ENCODE peak calls at places on chromosomes 13 and 19, in five cellular contexts. One of them, this sample, is unnamed.
A peak's percentile ranks its signal among the peaks of the same experiment; 100 is the strongest.

GRCh38 chr13:106986687-106987434 is 418.9 kb upstream of the ARGLU1 start:
- DNase-seq in neural crest cell: no peak
- DNase-seq in transverse colon: no peak
- DNase-seq in epithelial cell of esophagus: no peak
- DNase-seq in AG04449: no peak
- DNase-seq in this sample: peak; percentile 18

GRCh38 chr19:40831502-40832430 is 18.5 kb downstream of the CYP2A6 start:
- DNase-seq in neural crest cell: no peak
- DNase-seq in transverse colon: peak; percentile 55
- DNase-seq in epithelial cell of esophagus: peak; percentile 88
- DNase-seq in AG04449: peak; percentile 97
- DNase-seq in this sample: peak; percentile 100

GRCh38 chr19:52291781-52292180 is 5.2 kb upstream of the ZNF480 start:
- DNase-seq in neural crest cell: no peak
- DNase-seq in transverse colon: no peak
- DNase-seq in epithelial cell of esophagus: no peak
- DNase-seq in AG04449: no peak
- DNase-seq in this sample: no peak

GRCh38 chr19:1221141-1221903 is 15.7 kb downstream of the STK11 start:
- DNase-seq in neural crest cell: peak; percentile 61
- DNase-seq in transverse colon: no peak
- DNase-seq in epithelial cell of esophagus: no peak
- DNase-seq in AG04449: no peak
- DNase-seq in this sample: peak; percentile 61

GRCh38 chr19:18049390-18049789 is 37.3 kb downstream of the IL12RB1 start:
- DNase-seq in neural crest cell: no peak
- DNase-seq in transverse colon: peak; percentile 57
- DNase-seq in epithelial cell of esophagus: no peak
- DNase-seq in AG04449: no peak
- DNase-seq in this sample: peak; percentile 49

GRCh38 chr19:35284153-35285140 is 2.1 kb downstream of the HAMP start:
- DNase-seq in neural crest cell: no peak
- DNase-seq in transverse colon: no peak
- DNase-seq in epithelial cell of esophagus: no peak
- DNase-seq in AG04449: no peak
- DNase-seq in this sample: no peak

GRCh38 chr19:32318884-32319520 is 26.4 kb upstream of the ZNF507 start:
- DNase-seq in neural crest cell: peak; percentile 35
- DNase-seq in transverse colon: no peak
- DNase-seq in epithelial cell of esophagus: peak; percentile 11
- DNase-seq in AG04449: no peak
- DNase-seq in this sample: no peak

GRCh38 chr13:29067306-29067945 is 247.3 kb downstream of the MTUS2 start:
- DNase-seq in neural crest cell: no peak
- DNase-seq in transverse colon: no peak
- DNase-seq in epithelial cell of esophagus: no peak
- DNase-seq in AG04449: no peak
- DNase-seq in this sample: no peak

GRCh38 chr19:28314771-28315170 is 898.2 kb downstream of the UQCRFS1 start:
- DNase-seq in neural crest cell: no peak
- DNase-seq in transverse colon: no peak
- DNase-seq in epithelial cell of esophagus: no peak
- DNase-seq in AG04449: no peak
- DNase-seq in this sample: no peak

GRCh38 chr19:34135033-34135370 is 37.3 kb upstream of the LSM14A start:
- DNase-seq in neural crest cell: no peak
- DNase-seq in transverse colon: no peak
- DNase-seq in epithelial cell of esophagus: no peak
- DNase-seq in AG04449: no peak
- DNase-seq in this sample: no peak

GRCh38 chr19:676343-677105 is at the start of gene FSTL3:
- DNase-seq in neural crest cell: no peak
- DNase-seq in transverse colon: no peak
- DNase-seq in epithelial cell of esophagus: peak; percentile 32
- DNase-seq in AG04449: no peak
- DNase-seq in this sample: peak; percentile 60

GRCh38 chr19:46040952-46041500 is at the start of gene IGFL4:
- DNase-seq in neural crest cell: no peak
- DNase-seq in transverse colon: no peak
- DNase-seq in epithelial cell of esophagus: peak; percentile 42
- DNase-seq in AG04449: no peak
- DNase-seq in this sample: peak; percentile 8

GRCh38 chr13:23799945-23800344 is 89.3 kb downstream of the MIPEP start:
- DNase-seq in neural crest cell: no peak
- DNase-seq in transverse colon: no peak
- DNase-seq in epithelial cell of esophagus: no peak
- DNase-seq in AG04449: no peak
- DNase-seq in this sample: peak; percentile 74

GRCh38 chr13:102846261-102847015 is 606 bp downstream of the ERCC5 start:
- DNase-seq in neural crest cell: peak; percentile 7
- DNase-seq in transverse colon: peak; percentile 60
- DNase-seq in epithelial cell of esophagus: peak; percentile 59
- DNase-seq in AG04449: no peak
- DNase-seq in this sample: peak; percentile 55

GRCh38 chr13:29918845-29919244 is 68.4 kb upstream of the UBL3 start:
- DNase-seq in neural crest cell: no peak
- DNase-seq in transverse colon: no peak
- DNase-seq in epithelial cell of esophagus: peak; percentile 97
- DNase-seq in AG04449: peak; percentile 75
- DNase-seq in this sample: peak; percentile 58

GRCh38 chr19:8487137-8487851 is 15.1 kb downstream of the PRAM1 start:
- DNase-seq in neural crest cell: no peak
- DNase-seq in transverse colon: peak; percentile 34
- DNase-seq in epithelial cell of esophagus: no peak
- DNase-seq in AG04449: no peak
- DNase-seq in this sample: no peak

GRCh38 chr13:113491418-113491883 is 940 bp upstream of the DCUN1D2 start:
- DNase-seq in neural crest cell: peak; percentile 25
- DNase-seq in transverse colon: peak; percentile 33
- DNase-seq in epithelial cell of esophagus: peak; percentile 27
- DNase-seq in AG04449: no peak
- DNase-seq in this sample: peak; percentile 38

GRCh38 chr13:76014618-76015315 is 378.6 kb downstream of the LMO7 start:
- DNase-seq in neural crest cell: no peak
- DNase-seq in transverse colon: no peak
- DNase-seq in epithelial cell of esophagus: peak; percentile 59
- DNase-seq in AG04449: no peak
- DNase-seq in this sample: no peak

GRCh38 chr19:18526316-18526715 is 4.4 kb upstream of the ELL start:
- DNase-seq in neural crest cell: no peak
- DNase-seq in transverse colon: no peak
- DNase-seq in epithelial cell of esophagus: peak; percentile 98
- DNase-seq in AG04449: no peak
- DNase-seq in this sample: no peak

GRCh38 chr13:30995331-30995730 is 62.9 kb downstream of the TEX26 start:
- DNase-seq in neural crest cell: no peak
- DNase-seq in transverse colon: no peak
- DNase-seq in epithelial cell of esophagus: no peak
- DNase-seq in AG04449: no peak
- DNase-seq in this sample: no peak

GRCh38 chr13:113955235-113955634 is 18.6 kb downstream of the C13orf46 start:
- DNase-seq in neural crest cell: no peak
- DNase-seq in transverse colon: no peak
- DNase-seq in epithelial cell of esophagus: no peak
- DNase-seq in AG04449: no peak
- DNase-seq in this sample: no peak

GRCh38 chr13:33348366-33348765 is 62.8 kb upstream of the STARD13 start:
- DNase-seq in neural crest cell: no peak
- DNase-seq in transverse colon: no peak
- DNase-seq in epithelial cell of esophagus: no peak
- DNase-seq in AG04449: no peak
- DNase-seq in this sample: peak; percentile 96

GRCh38 chr19:30317403-30317802 is 54.8 kb upstream of the ZNF536 start:
- DNase-seq in neural crest cell: no peak
- DNase-seq in transverse colon: no peak
- DNase-seq in epithelial cell of esophagus: no peak
- DNase-seq in AG04449: no peak
- DNase-seq in this sample: no peak

GRCh38 chr13:28754698-28755545 is 36.2 kb upstream of the SLC46A3 start:
- DNase-seq in neural crest cell: no peak
- DNase-seq in transverse colon: no peak
- DNase-seq in epithelial cell of esophagus: no peak
- DNase-seq in AG04449: no peak
- DNase-seq in this sample: peak; percentile 40

GRCh38 chr19:6056801-6057650 is 53.3 kb downstream of the RFX2 start:
- DNase-seq in neural crest cell: no peak
- DNase-seq in transverse colon: peak; percentile 70
- DNase-seq in epithelial cell of esophagus: peak; percentile 99
- DNase-seq in AG04449: peak; percentile 53
- DNase-seq in this sample: peak; percentile 87

GRCh38 chr19:18020212-18021067 is 12.5 kb downstream of the ARRDC2 start:
- DNase-seq in neural crest cell: no peak
- DNase-seq in transverse colon: peak; percentile 75
- DNase-seq in epithelial cell of esophagus: no peak
- DNase-seq in AG04449: no peak
- DNase-seq in this sample: peak; percentile 48

GRCh38 chr13:52459668-52460067 is 4.4 kb downstream of the CKAP2 start:
- DNase-seq in neural crest cell: no peak
- DNase-seq in transverse colon: no peak
- DNase-seq in epithelial cell of esophagus: peak; percentile 84
- DNase-seq in AG04449: no peak
- DNase-seq in this sample: peak; percentile 17

GRCh38 chr19:35305181-35305580 is 13.2 kb downstream of the MAG start:
- DNase-seq in neural crest cell: no peak
- DNase-seq in transverse colon: no peak
- DNase-seq in epithelial cell of esophagus: no peak
- DNase-seq in AG04449: no peak
- DNase-seq in this sample: no peak

GRCh38 chr13:38582133-38582532 is 104.7 kb upstream of the FREM2 start:
- DNase-seq in neural crest cell: peak; percentile 34
- DNase-seq in transverse colon: no peak
- DNase-seq in epithelial cell of esophagus: peak; percentile 49
- DNase-seq in AG04449: no peak
- DNase-seq in this sample: peak; percentile 46

GRCh38 chr13:35789335-35790166 is 313.1 kb upstream of the MAB21L1 start:
- DNase-seq in neural crest cell: no peak
- DNase-seq in transverse colon: no peak
- DNase-seq in epithelial cell of esophagus: peak; percentile 59
- DNase-seq in AG04449: no peak
- DNase-seq in this sample: peak; percentile 39

GRCh38 chr19:44735011-44735410 is 13.5 kb upstream of the BCL3 start:
- DNase-seq in neural crest cell: no peak
- DNase-seq in transverse colon: no peak
- DNase-seq in epithelial cell of esophagus: peak; percentile 67
- DNase-seq in AG04449: no peak
- DNase-seq in this sample: no peak

GRCh38 chr13:112078216-112078615 is 11.3 kb downstream of the SOX1 start:
- DNase-seq in neural crest cell: no peak
- DNase-seq in transverse colon: no peak
- DNase-seq in epithelial cell of esophagus: no peak
- DNase-seq in AG04449: no peak
- DNase-seq in this sample: no peak

GRCh38 chr19:55384576-55385235 is 614 bp upstream of the TMEM238 start:
- DNase-seq in neural crest cell: no peak
- DNase-seq in transverse colon: peak; percentile 42
- DNase-seq in epithelial cell of esophagus: no peak
- DNase-seq in AG04449: no peak
- DNase-seq in this sample: no peak

DNA sequence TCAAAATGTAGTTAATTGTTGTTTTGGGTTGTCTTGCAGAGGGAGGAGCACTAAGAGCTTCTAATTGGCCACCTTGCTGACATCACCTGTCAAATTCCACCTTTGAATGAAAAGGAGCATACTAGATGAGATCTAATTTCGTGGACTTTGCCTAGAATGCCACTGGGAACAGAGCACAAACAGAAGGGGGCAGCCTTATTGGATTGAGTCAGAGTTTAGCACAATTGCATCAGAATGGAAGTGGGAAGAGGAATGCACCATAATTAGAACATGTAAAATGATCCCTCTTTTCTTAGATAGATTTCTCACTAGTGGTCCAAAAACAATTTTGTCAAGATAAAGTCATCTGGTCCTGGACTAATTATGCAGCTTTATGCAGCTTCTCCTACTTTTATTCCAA is 1552.2 kb downstream of the PCDH9 start:
- DNase-seq in neural crest cell: no peak
- DNase-seq in transverse colon: no peak
- DNase-seq in epithelial cell of esophagus: peak; percentile 11
- DNase-seq in AG04449: no peak
- DNase-seq in this sample: peak; percentile 0
- TF ChIP-seq CTCF in neural crest cell: no peak
- TF ChIP-seq CTCF in transverse colon: no peak
- TF ChIP-seq CTCF in epithelial cell of esophagus: no peak
- TF ChIP-seq CTCF in AG04449: no peak
- TF ChIP-seq CTCF in this sample: no peak

GRCh38 chr19:47313754-47314133 is 4.1 kb downstream of the C5AR1 start:
- DNase-seq in neural crest cell: no peak
- DNase-seq in transverse colon: no peak
- DNase-seq in epithelial cell of esophagus: no peak
- DNase-seq in AG04449: no peak
- DNase-seq in this sample: no peak
- TF ChIP-seq CTCF in neural crest cell: no peak
- TF ChIP-seq CTCF in transverse colon: no peak
- TF ChIP-seq CTCF in epithelial cell of esophagus: no peak
- TF ChIP-seq CTCF in AG04449: no peak
- TF ChIP-seq CTCF in this sample: no peak

GRCh38 chr19:42028304-42029216 is 34.5 kb upstream of the ATP1A3 start:
- DNase-seq in neural crest cell: peak; percentile 33
- DNase-seq in transverse colon: no peak
- DNase-seq in epithelial cell of esophagus: no peak
- DNase-seq in AG04449: no peak
- DNase-seq in this sample: no peak
- TF ChIP-seq CTCF in neural crest cell: peak; percentile 61
- TF ChIP-seq CTCF in transverse colon: peak; percentile 28
- TF ChIP-seq CTCF in epithelial cell of esophagus: peak; percentile 56
- TF ChIP-seq CTCF in AG04449: peak; percentile 37
- TF ChIP-seq CTCF in this sample: peak; percentile 55

DNA sequence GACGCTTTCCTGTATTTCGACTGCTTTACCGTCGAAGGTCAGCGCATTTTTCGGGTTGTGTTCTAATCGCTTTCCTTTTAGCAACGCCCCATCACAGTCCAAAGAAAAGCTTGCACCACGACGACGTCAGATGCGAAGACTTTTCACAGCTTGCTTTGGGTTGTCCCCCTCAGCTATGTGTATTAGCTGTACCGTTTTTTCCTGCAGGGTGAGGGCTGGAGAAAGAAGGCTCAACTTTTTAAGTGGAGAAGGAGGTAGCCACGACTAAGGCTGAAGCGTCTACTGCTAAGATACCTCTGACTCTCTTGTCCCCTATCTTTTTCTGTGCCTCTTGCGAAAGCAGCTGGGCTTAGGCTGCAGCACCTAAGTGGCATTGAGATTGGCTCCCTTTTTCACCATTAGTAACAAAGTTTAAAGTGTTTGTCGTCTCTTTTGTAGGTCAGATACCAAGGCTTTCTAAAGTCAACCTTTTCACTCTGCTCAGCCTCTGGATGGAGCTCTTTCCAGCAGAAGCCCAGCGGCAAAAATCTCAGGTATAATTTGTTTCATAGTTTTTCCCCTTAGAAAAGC is 793 bp downstream of the CDADC1 start:
- DNase-seq in neural crest cell: no peak
- DNase-seq in transverse colon: no peak
- DNase-seq in epithelial cell of esophagus: peak; percentile 33
- DNase-seq in AG04449: no peak
- DNase-seq in this sample: peak; percentile 58
- TF ChIP-seq CTCF in neural crest cell: no peak
- TF ChIP-seq CTCF in transverse colon: no peak
- TF ChIP-seq CTCF in epithelial cell of esophagus: peak; percentile 25
- TF ChIP-seq CTCF in AG04449: no peak
- TF ChIP-seq CTCF in this sample: peak; percentile 21

This sample was measured in fibroblast of villous mesenchyme.